ENCODE peak calls at places on chromosome 9, in ten cellular contexts. One of them, this sample, is unnamed.

GRCh38 chr9:96087669-96088299 is 212.3 kb downstream of the ERCC6L2 start:
- DNase-seq in breast epithelium: no peak
- DNase-seq in HepG2: no peak
- DNase-seq in left ventricle myocardium inferior: no peak
- DNase-seq in CD8-positive, alpha-beta memory T cell: no peak
- DNase-seq in aorta: no peak
- DNase-seq in astrocyte: no peak
- DNase-seq in fibroblast of lung: no peak
- DNase-seq in IMR-90: no peak
- DNase-seq in pancreas: no peak
- DNase-seq in this sample: no peak

GRCh38 chr9:136898483-136899100 is 12.3 kb downstream of the TRAF2 start:
- DNase-seq in breast epithelium: no peak
- DNase-seq in HepG2: no peak
- DNase-seq in left ventricle myocardium inferior: no peak
- DNase-seq in CD8-positive, alpha-beta memory T cell: no peak
- DNase-seq in aorta: no peak
- DNase-seq in astrocyte: no peak
- DNase-seq in fibroblast of lung: no peak
- DNase-seq in IMR-90: no peak
- DNase-seq in pancreas: no peak
- DNase-seq in this sample: no peak

GRCh38 chr9:93130861-93131481 is 3.1 kb downstream of the NINJ1 start:
- DNase-seq in breast epithelium: no peak
- DNase-seq in HepG2: no peak
- DNase-seq in left ventricle myocardium inferior: peak
- DNase-seq in CD8-positive, alpha-beta memory T cell: no peak
- DNase-seq in aorta: no peak
- DNase-seq in astrocyte: no peak
- DNase-seq in fibroblast of lung: no peak
- DNase-seq in IMR-90: no peak
- DNase-seq in pancreas: peak
- DNase-seq in this sample: peak

GRCh38 chr9:131346559-131346958 is 47.3 kb upstream of the PRRC2B start:
- DNase-seq in breast epithelium: no peak
- DNase-seq in HepG2: no peak
- DNase-seq in left ventricle myocardium inferior: no peak
- DNase-seq in CD8-positive, alpha-beta memory T cell: no peak
- DNase-seq in aorta: no peak
- DNase-seq in astrocyte: no peak
- DNase-seq in fibroblast of lung: no peak
- DNase-seq in IMR-90: no peak
- DNase-seq in pancreas: peak
- DNase-seq in this sample: no peak

GRCh38 chr9:136244116-136244775 is 1.4 kb downstream of the QSOX2 start:
- DNase-seq in breast epithelium: no peak
- DNase-seq in HepG2: peak
- DNase-seq in left ventricle myocardium inferior: no peak
- DNase-seq in CD8-positive, alpha-beta memory T cell: peak
- DNase-seq in aorta: no peak
- DNase-seq in astrocyte: peak
- DNase-seq in fibroblast of lung: peak
- DNase-seq in IMR-90: no peak
- DNase-seq in pancreas: no peak
- DNase-seq in this sample: no peak

GRCh38 chr9:69344459-69344858 is 19.4 kb downstream of the ENTREP1 start:
- DNase-seq in breast epithelium: no peak
- DNase-seq in HepG2: no peak
- DNase-seq in left ventricle myocardium inferior: no peak
- DNase-seq in CD8-positive, alpha-beta memory T cell: no peak
- DNase-seq in aorta: no peak
- DNase-seq in astrocyte: no peak
- DNase-seq in fibroblast of lung: no peak
- DNase-seq in IMR-90: no peak
- DNase-seq in pancreas: no peak
- DNase-seq in this sample: no peak

GRCh38 chr9:105302728-105303127 is 58.3 kb downstream of the SLC44A1 start:
- DNase-seq in breast epithelium: no peak
- DNase-seq in HepG2: no peak
- DNase-seq in left ventricle myocardium inferior: no peak
- DNase-seq in CD8-positive, alpha-beta memory T cell: no peak
- DNase-seq in aorta: no peak
- DNase-seq in astrocyte: no peak
- DNase-seq in fibroblast of lung: no peak
- DNase-seq in IMR-90: no peak
- DNase-seq in pancreas: no peak
- DNase-seq in this sample: no peak

GRCh38 chr9:95738438-95738837 is 137.1 kb upstream of the ERCC6L2 start:
- DNase-seq in breast epithelium: no peak
- DNase-seq in HepG2: no peak
- DNase-seq in left ventricle myocardium inferior: no peak
- DNase-seq in CD8-positive, alpha-beta memory T cell: no peak
- DNase-seq in aorta: no peak
- DNase-seq in astrocyte: no peak
- DNase-seq in fibroblast of lung: no peak
- DNase-seq in IMR-90: no peak
- DNase-seq in pancreas: no peak
- DNase-seq in this sample: no peak

GRCh38 chr9:86751207-86751606 is 196.1 kb downstream of the GAS1 start:
- DNase-seq in breast epithelium: no peak
- DNase-seq in HepG2: no peak
- DNase-seq in left ventricle myocardium inferior: peak
- DNase-seq in CD8-positive, alpha-beta memory T cell: no peak
- DNase-seq in aorta: no peak
- DNase-seq in astrocyte: peak
- DNase-seq in fibroblast of lung: peak
- DNase-seq in IMR-90: peak
- DNase-seq in pancreas: no peak
- DNase-seq in this sample: no peak

GRCh38 chr9:133892193-133892920 is 99.8 kb downstream of the VAV2 start:
- DNase-seq in breast epithelium: no peak
- DNase-seq in HepG2: peak
- DNase-seq in left ventricle myocardium inferior: no peak
- DNase-seq in CD8-positive, alpha-beta memory T cell: no peak
- DNase-seq in aorta: no peak
- DNase-seq in astrocyte: no peak
- DNase-seq in fibroblast of lung: no peak
- DNase-seq in IMR-90: no peak
- DNase-seq in pancreas: no peak
- DNase-seq in this sample: no peak

GRCh38 chr9:110130791-110131416 is 77.1 kb downstream of the C9orf152 start:
- DNase-seq in breast epithelium: no peak
- DNase-seq in HepG2: no peak
- DNase-seq in left ventricle myocardium inferior: no peak
- DNase-seq in CD8-positive, alpha-beta memory T cell: no peak
- DNase-seq in aorta: no peak
- DNase-seq in astrocyte: no peak
- DNase-seq in fibroblast of lung: no peak
- DNase-seq in IMR-90: no peak
- DNase-seq in pancreas: no peak
- DNase-seq in this sample: no peak
- H3K27ac ChIP-seq in breast epithelium: no peak
- H3K27ac ChIP-seq in HepG2: no peak
- H3K27ac ChIP-seq in left ventricle myocardium inferior: peak
- H3K27ac ChIP-seq in CD8-positive, alpha-beta memory T cell: no peak
- H3K27ac ChIP-seq in aorta: no peak
- H3K27ac ChIP-seq in astrocyte: peak
- H3K27ac ChIP-seq in fibroblast of lung: no peak
- H3K27ac ChIP-seq in IMR-90: no peak
- H3K27ac ChIP-seq in pancreas: no peak
- H3K27ac ChIP-seq in this sample: no peak

DNA sequence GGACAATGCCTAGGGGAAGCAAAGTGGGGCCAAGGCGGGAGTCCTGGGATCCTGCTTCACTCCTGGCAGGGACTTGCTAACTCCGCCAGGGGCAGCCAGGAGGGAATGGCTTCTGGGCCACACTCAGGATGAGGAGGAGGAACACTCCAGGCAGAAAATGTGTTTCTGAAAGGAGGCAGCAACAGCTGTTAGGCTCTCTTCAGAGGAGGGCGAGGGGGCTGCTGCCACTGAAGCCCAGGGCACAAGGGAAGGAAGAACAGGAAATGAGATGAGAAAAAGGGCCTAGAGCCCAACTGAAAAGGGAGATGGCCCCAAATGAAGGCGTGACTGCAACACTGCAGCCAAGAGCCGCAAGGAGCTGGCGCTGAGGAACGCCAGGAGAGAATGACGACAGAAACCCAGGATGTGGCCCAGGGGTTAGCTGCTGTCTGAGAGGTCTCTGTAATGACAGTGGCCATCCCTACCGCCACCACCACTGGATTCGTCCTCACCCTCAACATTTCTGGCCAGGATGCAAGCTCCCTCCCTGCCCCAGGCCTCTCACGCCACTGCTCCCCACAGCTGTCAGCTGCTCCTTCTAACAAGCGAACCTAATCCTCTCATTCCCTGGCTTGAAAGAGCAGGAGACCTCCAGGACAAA is 15.8 kb downstream of the PSMB7 start:
- DNase-seq in breast epithelium: peak
- DNase-seq in HepG2: no peak
- DNase-seq in left ventricle myocardium inferior: peak
- DNase-seq in CD8-positive, alpha-beta memory T cell: no peak
- DNase-seq in aorta: no peak
- DNase-seq in astrocyte: peak
- DNase-seq in fibroblast of lung: peak
- DNase-seq in IMR-90: peak
- DNase-seq in pancreas: no peak
- DNase-seq in this sample: peak
- H3K27ac ChIP-seq in breast epithelium: peak
- H3K27ac ChIP-seq in HepG2: no peak
- H3K27ac ChIP-seq in left ventricle myocardium inferior: peak
- H3K27ac ChIP-seq in CD8-positive, alpha-beta memory T cell: no peak
- H3K27ac ChIP-seq in aorta: no peak
- H3K27ac ChIP-seq in astrocyte: peak
- H3K27ac ChIP-seq in fibroblast of lung: peak
- H3K27ac ChIP-seq in IMR-90: peak
- H3K27ac ChIP-seq in pancreas: no peak
- H3K27ac ChIP-seq in this sample: no peak

GRCh38 chr9:331197-331596 is 116.5 kb downstream of the DOCK8 start:
- DNase-seq in breast epithelium: no peak
- DNase-seq in HepG2: no peak
- DNase-seq in left ventricle myocardium inferior: no peak
- DNase-seq in CD8-positive, alpha-beta memory T cell: no peak
- DNase-seq in aorta: no peak
- DNase-seq in astrocyte: no peak
- DNase-seq in fibroblast of lung: no peak
- DNase-seq in IMR-90: no peak
- DNase-seq in pancreas: no peak
- DNase-seq in this sample: no peak

DNA sequence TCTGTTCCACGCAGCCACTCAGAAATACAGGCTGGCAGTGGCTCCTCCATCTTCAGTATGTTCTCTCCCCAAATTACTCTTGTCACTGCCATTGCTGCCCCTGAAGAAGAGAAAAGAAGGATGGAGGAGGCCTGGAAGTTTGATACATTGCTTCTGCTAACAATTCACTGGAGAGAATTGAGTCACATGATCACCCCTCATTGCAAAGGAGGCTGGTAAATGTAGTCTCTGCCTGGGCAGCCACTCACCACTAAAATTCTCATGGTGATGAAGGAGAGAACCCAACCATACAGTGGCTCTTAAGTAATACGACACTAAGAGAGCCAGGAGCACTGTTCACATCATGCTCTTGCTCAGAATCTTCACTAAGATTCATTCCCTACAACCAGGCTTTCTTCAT is 112.0 kb downstream of the DOCK8 start:
- DNase-seq in breast epithelium: no peak
- DNase-seq in HepG2: no peak
- DNase-seq in left ventricle myocardium inferior: no peak
- DNase-seq in CD8-positive, alpha-beta memory T cell: no peak
- DNase-seq in aorta: no peak
- DNase-seq in astrocyte: no peak
- DNase-seq in fibroblast of lung: no peak
- DNase-seq in IMR-90: no peak
- DNase-seq in pancreas: no peak
- DNase-seq in this sample: no peak
- H3K27ac ChIP-seq in breast epithelium: no peak
- H3K27ac ChIP-seq in HepG2: no peak
- H3K27ac ChIP-seq in left ventricle myocardium inferior: no peak
- H3K27ac ChIP-seq in CD8-positive, alpha-beta memory T cell: no peak
- H3K27ac ChIP-seq in aorta: no peak
- H3K27ac ChIP-seq in astrocyte: no peak
- H3K27ac ChIP-seq in fibroblast of lung: no peak
- H3K27ac ChIP-seq in IMR-90: no peak
- H3K27ac ChIP-seq in pancreas: no peak
- H3K27ac ChIP-seq in this sample: no peak

GRCh38 chr9:123043081-123043939 is 9.8 kb downstream of the GPR21 start:
- DNase-seq in breast epithelium: no peak
- DNase-seq in HepG2: no peak
- DNase-seq in left ventricle myocardium inferior: no peak
- DNase-seq in CD8-positive, alpha-beta memory T cell: no peak
- DNase-seq in aorta: no peak
- DNase-seq in astrocyte: no peak
- DNase-seq in fibroblast of lung: no peak
- DNase-seq in IMR-90: no peak
- DNase-seq in pancreas: no peak
- DNase-seq in this sample: no peak

GRCh38 chr9:123034881-123035465 is 1.5 kb downstream of the GPR21 start:
- DNase-seq in breast epithelium: no peak
- DNase-seq in HepG2: no peak
- DNase-seq in left ventricle myocardium inferior: no peak
- DNase-seq in CD8-positive, alpha-beta memory T cell: no peak
- DNase-seq in aorta: no peak
- DNase-seq in astrocyte: no peak
- DNase-seq in fibroblast of lung: no peak
- DNase-seq in IMR-90: no peak
- DNase-seq in pancreas: no peak
- DNase-seq in this sample: no peak

GRCh38 chr9:123036886-123037540 is 3.5 kb downstream of the GPR21 start:
- DNase-seq in breast epithelium: no peak
- DNase-seq in HepG2: no peak
- DNase-seq in left ventricle myocardium inferior: no peak
- DNase-seq in CD8-positive, alpha-beta memory T cell: no peak
- DNase-seq in aorta: no peak
- DNase-seq in astrocyte: no peak
- DNase-seq in fibroblast of lung: no peak
- DNase-seq in IMR-90: peak
- DNase-seq in pancreas: no peak
- DNase-seq in this sample: no peak

GRCh38 chr9:123041498-123041897 is 8.0 kb downstream of the GPR21 start:
- DNase-seq in breast epithelium: no peak
- DNase-seq in HepG2: no peak
- DNase-seq in left ventricle myocardium inferior: no peak
- DNase-seq in CD8-positive, alpha-beta memory T cell: no peak
- DNase-seq in aorta: no peak
- DNase-seq in astrocyte: no peak
- DNase-seq in fibroblast of lung: no peak
- DNase-seq in IMR-90: no peak
- DNase-seq in pancreas: no peak
- DNase-seq in this sample: no peak

DNA sequence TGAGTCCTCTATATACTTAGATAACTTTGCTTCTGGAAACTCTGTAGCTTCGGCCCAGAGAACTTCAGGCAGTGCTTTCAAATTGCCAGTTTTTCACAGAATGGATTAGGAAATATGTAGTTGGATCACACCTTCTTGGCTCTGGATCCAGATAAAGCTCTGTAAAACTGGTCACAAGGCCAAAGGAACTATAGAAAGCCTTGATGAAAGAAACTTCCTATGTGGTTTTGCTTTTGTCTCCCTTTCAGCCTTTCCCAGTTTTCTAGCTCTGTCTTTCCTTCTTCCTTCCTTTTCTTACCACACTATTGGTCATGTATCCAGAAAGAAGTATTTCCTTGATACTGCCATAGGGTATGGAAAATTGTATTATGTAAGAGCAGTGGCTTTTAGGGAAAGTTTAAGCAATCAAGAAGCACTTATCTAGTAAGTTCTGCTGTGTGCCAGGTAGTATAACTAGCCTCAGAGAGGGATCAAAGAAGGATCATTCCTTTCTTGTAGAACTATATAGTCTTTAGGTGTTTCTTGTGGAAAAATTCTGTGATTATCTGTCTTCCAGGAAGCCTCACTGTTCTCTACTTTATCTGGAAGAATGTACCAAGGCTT is 6.3 kb downstream of the GPR21 start:
- DNase-seq in breast epithelium: no peak
- DNase-seq in HepG2: no peak
- DNase-seq in left ventricle myocardium inferior: no peak
- DNase-seq in CD8-positive, alpha-beta memory T cell: no peak
- DNase-seq in aorta: no peak
- DNase-seq in astrocyte: no peak
- DNase-seq in fibroblast of lung: no peak
- DNase-seq in IMR-90: no peak
- DNase-seq in pancreas: no peak
- DNase-seq in this sample: no peak
- H3K27ac ChIP-seq in breast epithelium: no peak
- H3K27ac ChIP-seq in HepG2: no peak
- H3K27ac ChIP-seq in left ventricle myocardium inferior: no peak
- H3K27ac ChIP-seq in CD8-positive, alpha-beta memory T cell: no peak
- H3K27ac ChIP-seq in aorta: peak
- H3K27ac ChIP-seq in astrocyte: no peak
- H3K27ac ChIP-seq in fibroblast of lung: no peak
- H3K27ac ChIP-seq in IMR-90: no peak
- H3K27ac ChIP-seq in pancreas: no peak
- H3K27ac ChIP-seq in this sample: no peak